ENCODE peak calls at places on chromosomes 5 and 9, in ten cellular contexts. E, S, I, V, F, B, U, Q, L and Z are unnamed samples. For H3K4me1, the result is how much of the 10 kb centered on the place peaks cover.

GRCh38 chr9:32264171-32264862 is 120.1 kb upstream of the ACO1 start:
- DNase-seq in S (no peak), B (no peak), F (no peak), E (no peak), U (no peak), V (peak), Q (peak), L (peak), I (peak), Z (no peak)

GRCh38 chr9:109263358-109263757 is 57.5 kb downstream of the EPB41L4B start:
- DNase-seq in U (no peak), L (no peak), Q (no peak), F (no peak), V (no peak), S (no peak), B (no peak), E (no peak), I (no peak), Z (no peak)

GRCh38 chr5:124030043-124030461 is 518.1 kb downstream of the CSNK1G3 start:
- DNase-seq in F (no peak), L (no peak), S (no peak), U (no peak), I (peak), E (no peak), V (no peak), Q (no peak), B (no peak), Z (no peak)

GRCh38 chr9:87382902-87383301 is 114.8 kb upstream of the DAPK1 start:
- DNase-seq in F (no peak), Q (peak), E (no peak), U (peak), V (no peak), B (no peak), I (no peak), L (no peak), S (peak), Z (no peak)

GRCh38 chr9:97711223-97711626 is 14.1 kb upstream of the XPA start:
- DNase-seq in E (no peak), Q (no peak), F (no peak), L (peak), B (no peak), S (no peak), V (no peak), I (peak), U (no peak), Z (no peak)

GRCh38 chr9:82431121-82431520 is 442.5 kb downstream of the SPATA31D1 start:
- DNase-seq in U (no peak), F (no peak), E (no peak), L (no peak), B (no peak), I (no peak), S (no peak), Q (no peak), V (no peak), Z (no peak)

GRCh38 chr9:26026423-26027100 is 348.3 kb upstream of the TUSC1 start:
- DNase-seq in S (no peak), F (no peak), Q (no peak), E (no peak), B (no peak), I (peak), U (no peak), V (no peak), L (no peak), Z (no peak)

GRCh38 chr5:110956280-110956912 is 115.1 kb upstream of the TSLP start:
- DNase-seq in V (no peak), L (no peak), I (peak), E (no peak), U (no peak), F (peak), Q (no peak), B (no peak), S (no peak), Z (no peak)

GRCh38 chr9:131707677-131708612 is 31.9 kb downstream of the RAPGEF1 start:
- DNase-seq in L (no peak), V (no peak), S (peak), Q (peak), U (peak), B (no peak), F (no peak), E (no peak), I (no peak), Z (peak)

GRCh38 chr9:1044643-1045042 is 5.5 kb upstream of the DMRT2 start:
- DNase-seq in U (peak), B (no peak), F (no peak), S (no peak), Q (no peak), V (no peak), L (no peak), I (peak), E (peak), Z (no peak)

DNA sequence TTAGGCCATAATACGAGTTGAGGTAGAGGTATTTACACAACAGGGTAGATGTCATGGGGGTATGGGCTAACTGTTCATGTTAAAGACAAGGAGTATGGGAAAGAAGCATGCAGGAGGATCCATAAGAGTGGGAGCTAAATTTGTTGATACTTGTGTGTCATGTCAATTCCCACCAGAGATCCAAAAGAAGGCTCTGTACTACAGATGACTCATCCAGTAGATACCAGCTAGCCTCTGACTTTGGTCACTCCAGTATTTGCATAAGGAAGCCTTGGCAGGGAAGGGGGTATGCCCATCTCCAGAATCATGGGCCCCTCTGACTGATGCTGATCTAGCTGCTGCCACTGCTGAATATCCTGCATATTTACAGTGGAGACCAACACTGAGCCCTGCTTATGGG is 743.7 kb upstream of the GRAMD2B start:
- DNase-seq in V (no peak), F (no peak), L (no peak), S (peak), I (no peak), Q (peak), U (no peak), E (no peak), B (no peak), Z (no peak)
- H3K4me3 ChIP-seq in V (no peak), F (no peak), L (no peak), S (no peak), I (no peak), Q (no peak), U (no peak), E (no peak), B (no peak), Z (no peak)

GRCh38 chr5:154768207-154768606 is 13.0 kb downstream of the LARP1 start:
- DNase-seq in V (no peak), Q (no peak), B (no peak), E (no peak), I (no peak), S (no peak), U (no peak), L (no peak), F (no peak), Z (no peak)

GRCh38 chr5:154773314-154773713 is 18.1 kb downstream of the LARP1 start:
- DNase-seq in F (no peak), S (no peak), L (no peak), V (no peak), Q (no peak), B (no peak), I (no peak), E (no peak), U (no peak), Z (no peak)

GRCh38 chr5:154770111-154770510 is 14.9 kb downstream of the LARP1 start:
- DNase-seq in Q (no peak), V (no peak), I (no peak), F (no peak), E (no peak), B (no peak), U (no peak), L (no peak), S (no peak), Z (no peak)

GRCh38 chr5:154767537-154767936 is 12.4 kb downstream of the LARP1 start:
- DNase-seq in B (no peak), I (no peak), E (no peak), S (no peak), V (no peak), F (no peak), Q (no peak), U (no peak), L (no peak), Z (no peak)

GRCh38 chr5:154771383-154771901 is 16.3 kb downstream of the LARP1 start:
- DNase-seq in B (no peak), I (peak), Q (peak), F (no peak), E (no peak), L (peak), U (peak), V (peak), S (peak), Z (no peak)
- H3K27ac ChIP-seq in B (no peak), I (peak), Q (no peak), F (peak), E (peak), L (peak), U (peak), V (peak), S (peak), Z (no peak)

GRCh38 chr5:132488590-132488989 is 2.0 kb downstream of the IRF1 start:
- DNase-seq in U (no peak), B (no peak), E (no peak), L (no peak), I (no peak), S (peak), Q (no peak), V (no peak), F (no peak), Z (no peak)

GRCh38 chr5:132485641-132486317 is 4.8 kb downstream of the IRF1 start:
- DNase-seq in I (no peak), Q (no peak), E (no peak), S (no peak), F (peak), L (no peak), U (peak), V (peak), B (peak), Z (peak)

GRCh38 chr5:132487841-132488555 is 2.6 kb downstream of the IRF1 start:
- DNase-seq in F (peak), V (peak), L (no peak), B (peak), I (no peak), E (peak), U (no peak), S (no peak), Q (no peak), Z (peak)

GRCh38 chr5:132487095-132487428 is 3.5 kb downstream of the IRF1 start:
- DNase-seq in F (no peak), I (no peak), Q (no peak), L (no peak), E (no peak), S (no peak), B (peak), V (peak), U (no peak), Z (peak)

DNA sequence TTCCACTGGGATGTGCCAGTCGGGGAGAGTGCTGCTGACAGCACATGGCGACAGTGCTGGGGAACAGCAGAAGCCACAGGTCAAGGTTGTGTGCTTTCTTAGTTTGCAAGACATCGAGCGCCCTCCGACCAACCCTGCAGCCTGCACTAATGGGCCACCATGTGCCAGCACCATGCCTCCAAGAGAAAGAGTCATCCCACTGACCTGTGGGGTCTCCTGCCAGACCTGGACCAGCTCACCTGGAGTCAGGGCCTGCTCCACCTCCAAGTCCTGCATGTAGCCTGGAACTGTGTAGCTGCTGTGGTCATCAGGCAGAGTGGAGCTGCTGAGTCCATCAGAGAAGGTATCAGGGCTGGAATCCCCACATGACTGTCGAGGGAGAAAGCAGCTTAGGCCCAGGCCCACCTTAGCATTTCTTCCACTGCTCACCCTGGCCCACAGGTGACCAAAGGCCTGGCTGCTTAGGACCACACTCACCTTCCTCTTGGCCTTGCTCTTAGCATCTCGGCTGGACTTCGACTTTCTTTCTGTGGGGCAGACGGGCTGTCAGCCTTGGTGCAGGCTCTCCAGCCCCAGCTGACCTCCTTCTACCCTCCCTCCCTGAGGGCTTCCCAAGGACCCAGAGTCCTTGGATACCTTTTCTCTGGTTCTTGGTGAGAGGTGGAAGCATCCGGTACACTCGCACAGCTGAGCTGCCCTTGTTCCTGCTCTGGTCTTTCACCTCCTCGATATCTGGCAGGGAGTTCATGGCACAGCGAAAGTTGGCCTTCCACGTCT is 4.1 kb downstream of the IRF1 start:
- DNase-seq in V (peak), U (no peak), E (no peak), S (no peak), I (no peak), Q (no peak), B (peak), F (no peak), L (no peak), Z (peak)
- H3K4me1 ChIP-seq in V (under half), U (under half), E (under half), S (under half), I (under half), Q (under half), B (half or more), F (half or more), L (under half), Z (half or more)

DNA sequence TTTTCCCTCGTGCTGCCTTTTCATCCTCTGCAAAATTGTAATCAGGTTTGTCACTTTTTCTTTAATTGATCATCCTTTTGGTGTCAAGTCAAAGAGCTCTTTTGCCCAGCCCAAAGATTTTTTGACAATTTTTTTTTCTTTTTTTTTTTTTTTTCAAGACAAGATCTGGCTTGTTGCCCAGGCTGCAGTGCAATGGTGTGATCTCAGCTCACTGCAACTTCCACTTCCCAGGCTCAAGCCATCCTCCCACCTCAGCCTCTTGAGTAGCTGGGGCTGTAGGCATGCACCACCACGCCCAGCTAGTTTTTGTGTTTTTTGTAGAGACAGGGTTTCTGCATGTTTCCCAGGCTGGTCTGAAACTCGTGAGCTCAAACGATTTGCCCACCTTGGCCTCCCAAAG is 36.7 kb downstream of the CDK7 start:
- DNase-seq in E (no peak), U (no peak), Q (peak), S (peak), I (no peak), V (no peak), B (no peak), L (no peak), F (no peak), Z (no peak)
- H3K4me3 ChIP-seq in E (no peak), U (no peak), Q (no peak), S (no peak), I (no peak), V (no peak), B (no peak), L (no peak), F (no peak), Z (no peak)

GRCh38 chr9:92312887-92313623 is 12.1 kb downstream of the NOL8 start:
- DNase-seq in F (no peak), Q (peak), E (no peak), L (no peak), U (no peak), V (no peak), I (no peak), S (no peak), B (no peak), Z (no peak)
- H3K27ac ChIP-seq in F (no peak), Q (peak), E (peak), L (no peak), U (no peak), V (no peak), I (peak), S (no peak), B (no peak), Z (no peak)

GRCh38 chr5:13624283-13625074 is 320.0 kb downstream of the DNAH5 start:
- DNase-seq in Q (no peak), L (no peak), U (no peak), E (no peak), V (no peak), B (no peak), F (no peak), S (no peak), I (no peak), Z (no peak)

GRCh38 chr5:13627673-13628454 is 316.6 kb downstream of the DNAH5 start:
- DNase-seq in I (no peak), S (no peak), V (no peak), F (no peak), L (no peak), U (no peak), B (no peak), Q (no peak), E (no peak), Z (no peak)

GRCh38 chr5:13629218-13629617 is 315.3 kb downstream of the DNAH5 start:
- DNase-seq in E (no peak), F (no peak), Q (no peak), I (no peak), S (no peak), V (no peak), L (no peak), U (no peak), B (no peak), Z (no peak)

DNA sequence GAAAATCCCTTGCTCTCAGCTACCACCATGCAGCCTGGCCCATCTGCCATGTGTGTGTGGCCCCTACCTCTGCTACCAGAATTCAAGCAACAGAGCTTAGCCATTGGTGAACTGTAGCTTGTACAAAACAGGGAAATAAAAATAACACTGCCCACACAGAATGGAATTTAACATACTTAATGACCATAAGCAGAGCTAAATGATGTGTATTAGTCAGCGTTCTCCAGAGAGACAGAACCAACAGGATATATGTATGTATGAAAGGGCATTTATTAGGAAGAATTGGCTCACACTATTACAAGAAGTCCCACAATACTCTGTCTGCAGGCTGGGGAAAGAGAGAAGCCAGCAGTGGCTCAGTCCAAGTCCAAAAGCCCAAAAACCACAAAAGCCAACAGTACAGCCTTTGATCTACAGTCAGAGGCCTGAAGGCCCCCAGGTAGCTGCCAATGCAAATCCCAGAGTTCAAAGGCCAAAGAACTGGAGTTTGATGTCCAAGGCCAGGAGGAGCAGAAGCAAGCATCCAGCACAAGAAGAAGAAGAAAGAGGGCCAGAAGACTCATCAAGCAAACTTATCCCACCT is 318.8 kb downstream of the DNAH5 start:
- DNase-seq in E (no peak), F (no peak), S (no peak), L (no peak), Q (peak), B (no peak), I (no peak), V (no peak), U (no peak), Z (no peak)
- H3K4me1 ChIP-seq in E (under half), F (under half), S (under half), L (under half), Q (under half), B (under half), I (under half), V (under half), U (under half), Z (under half)

GRCh38 chr5:169938439-169938838 is 41.9 kb downstream of the INSYN2B start:
- DNase-seq in U (no peak), F (no peak), S (no peak), Q (no peak), L (no peak), V (no peak), I (no peak), E (no peak), B (no peak), Z (no peak)

GRCh38 chr5:169939731-169940130 is 40.6 kb downstream of the INSYN2B start:
- DNase-seq in V (no peak), L (no peak), S (no peak), F (no peak), B (no peak), Q (no peak), U (no peak), E (no peak), I (no peak), Z (no peak)

GRCh38 chr5:169942181-169942580 is 38.1 kb downstream of the INSYN2B start:
- DNase-seq in S (no peak), Q (no peak), B (no peak), V (no peak), E (no peak), I (no peak), L (no peak), F (no peak), U (no peak), Z (no peak)

GRCh38 chr5:169944115-169944514 is 36.2 kb downstream of the INSYN2B start:
- DNase-seq in L (no peak), B (no peak), E (no peak), F (no peak), Q (peak), V (no peak), I (no peak), S (no peak), U (no peak), Z (no peak)

GRCh38 chr5:169941542-169941941 is 38.8 kb downstream of the INSYN2B start:
- DNase-seq in U (no peak), Q (no peak), F (no peak), S (no peak), V (no peak), E (no peak), I (no peak), B (no peak), L (no peak), Z (no peak)
- H3K4me3 ChIP-seq in U (no peak), Q (no peak), F (no peak), S (no peak), V (no peak), E (no peak), I (no peak), B (no peak), L (no peak), Z (no peak)

DNA sequence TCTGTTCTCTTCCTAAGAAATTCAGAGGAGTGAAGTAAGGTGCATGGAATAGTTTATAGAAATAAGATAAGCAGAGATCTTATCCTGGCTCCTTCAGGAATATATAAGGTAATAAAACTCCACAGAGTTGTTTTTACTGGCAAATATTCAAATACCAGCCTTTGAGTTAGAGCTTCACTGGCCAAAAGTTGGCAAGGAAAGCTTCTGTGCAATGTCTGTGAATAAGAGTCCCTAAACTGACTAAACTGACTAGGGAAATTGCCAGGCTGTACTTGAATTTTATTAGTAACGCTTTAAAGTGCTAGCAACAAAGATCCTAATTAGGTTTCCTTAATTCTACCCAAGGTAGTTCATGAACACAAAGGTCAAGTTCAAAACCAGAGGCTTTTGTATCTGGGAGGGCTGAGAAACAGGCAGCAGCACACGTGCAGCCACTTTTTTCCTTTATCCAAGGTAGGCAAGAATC is 131.1 kb upstream of the MPDZ start:
- DNase-seq in F (no peak), Q (peak), S (no peak), B (no peak), V (no peak), U (no peak), L (no peak), E (no peak), I (no peak), Z (no peak)
- H3K27ac ChIP-seq in F (no peak), Q (no peak), S (no peak), B (no peak), V (no peak), U (peak), L (no peak), E (no peak), I (no peak), Z (no peak)

GRCh38 chr5:59039296-59040006 is 456.6 kb downstream of the RAB3C start:
- DNase-seq in U (peak), S (peak), V (peak), L (peak), E (peak), B (peak), F (peak), Q (peak), I (peak), Z (peak)
- H3K4me1 ChIP-seq in U (under half), S (under half), V (under half), L (under half), E (under half), B (under half), F (half or more), Q (under half), I (under half), Z (under half)